ENCODE peak calls at places on chromosomes 3 and 15, in ten cellular contexts. K is uterus; H is stimulated activated CD8-positive, alpha-beta memory T cell treated with anti-CD3 and anti-CD28 coated beads, Interleukin-4, amount 100 ng/mL, for 4 hours; F is substantia nigra; O is Caco-2; T is NCI-H2081; Z is skeletal muscle cell; J is osteocyte; P is memory B cell; B is aorta. X is an unnamed sample.

GRCh38 chr3:13866406-13866965 is 13.4 kb downstream of the WNT7A start:
- DNase-seq in P (no peak), T (peak; percentile 22), H (no peak), K (no peak), O (no peak), B (no peak), J (no peak), Z (no peak), F (no peak), X (no peak)

GRCh38 chr15:69107025-69107620 is 53.3 kb upstream of the GLCE start:
- DNase-seq in B (no peak), K (no peak), Z (no peak), T (no peak), P (no peak), J (no peak), H (no peak), F (no peak), O (no peak), X (no peak)

GRCh38 chr3:71987828-71988227 is 202.9 kb upstream of the PROK2 start:
- DNase-seq in J (no peak), Z (no peak), T (peak; percentile 55), P (no peak), O (no peak), H (no peak), K (no peak), B (peak; percentile 49), F (no peak), X (no peak)

GRCh38 chr3:160485931-160486330 is 36.3 kb upstream of the TRIM59 start:
- DNase-seq in K (no peak), Z (no peak), T (no peak), B (no peak), J (no peak), O (no peak), F (no peak), P (no peak), H (no peak), X (no peak)

GRCh38 chr3:46380471-46381215 is 9.9 kb downstream of the CCR5 start:
- DNase-seq in H (no peak), B (no peak), F (no peak), T (no peak), K (no peak), P (no peak), O (no peak), J (no peak), Z (no peak), X (no peak)

GRCh38 chr3:178381555-178381954 is 154.7 kb upstream of the KCNMB2 start:
- DNase-seq in O (no peak), H (no peak), Z (peak; percentile 67), P (no peak), K (no peak), F (no peak), T (no peak), J (no peak), B (no peak), X (no peak)

GRCh38 chr15:70556376-70556775 is 207.0 kb downstream of the UACA start:
- DNase-seq in H (no peak), F (no peak), J (no peak), B (no peak), K (no peak), Z (no peak), O (no peak), P (no peak), T (no peak), X (no peak)

GRCh38 chr15:50670115-50670514 is 16.5 kb downstream of the TRPM7 start:
- DNase-seq in Z (no peak), F (no peak), P (no peak), T (no peak), H (no peak), B (no peak), O (no peak), J (no peak), K (no peak), X (no peak)

GRCh38 chr15:92654662-92655061 is 913 bp downstream of the FAM174B start:
- DNase-seq in T (peak; percentile 16), Z (no peak), K (no peak), H (no peak), B (no peak), O (no peak), J (peak; percentile 19), P (no peak), F (no peak), X (no peak)

GRCh38 chr15:57398336-57398735 is 22.0 kb downstream of the CGNL1 start:
- DNase-seq in Z (no peak), J (no peak), H (no peak), B (no peak), F (no peak), T (peak; percentile 14), K (no peak), P (no peak), O (no peak), X (no peak)

GRCh38 chr3:129358177-129359101 is 70.0 kb downstream of the EFCAB12 start:
- DNase-seq in P (no peak), T (no peak), H (no peak), Z (no peak), J (no peak), F (no peak), O (no peak), B (no peak), K (no peak), X (no peak)

GRCh38 chr3:119745942-119746341 is 36.0 kb upstream of the NR1I2 start:
- DNase-seq in F (no peak), J (no peak), H (no peak), T (no peak), Z (no peak), P (no peak), O (no peak), K (no peak), B (no peak), X (no peak)